ENCODE peak calls at places on chromosomes 6 and 20, in five cellular contexts. X is SHP77, E is RWPE1, N is fibroblast of lung, S is HepG2. C is an unnamed sample.

GRCh38 chr6:170046786-170047626 is 243.9 kb downstream of the DLL1 start:
- DNase-seq in X (no peak), E (no peak), N (peak), S (no peak), C (no peak)

GRCh38 chr20:35731469-35731788 is 10.6 kb downstream of the RBM39 start:
- DNase-seq in X (no peak), E (no peak), N (no peak), S (no peak), C (no peak)

GRCh38 chr6:167350322-167350721 is 25.4 kb downstream of the TTLL2 start:
- DNase-seq in X (no peak), E (no peak), N (no peak), S (no peak), C (no peak)

GRCh38 chr6:159935065-159935464 is 33.8 kb upstream of the IGF2R start:
- DNase-seq in X (no peak), E (no peak), N (no peak), S (no peak), C (no peak)

GRCh38 chr6:12327391-12327790 is 37.2 kb downstream of the EDN1 start:
- DNase-seq in X (no peak), E (peak), N (no peak), S (no peak), C (no peak)

GRCh38 chr20:34493646-34494045 is 22.6 kb upstream of the DYNLRB1 start:
- DNase-seq in X (no peak), E (no peak), N (no peak), S (no peak), C (no peak)

GRCh38 chr20:58457083-58457680 is 58.0 kb downstream of the APCDD1L start:
- DNase-seq in X (no peak), E (peak), N (peak), S (no peak), C (peak)

GRCh38 chr6:41122918-41123317 is 31.2 kb downstream of the TREML1 start:
- DNase-seq in X (no peak), E (no peak), N (no peak), S (no peak), C (no peak)

GRCh38 chr6:14474816-14475215 is 357.2 kb downstream of the CD83 start:
- DNase-seq in X (no peak), E (no peak), N (no peak), S (no peak), C (no peak)

GRCh38 chr6:63525186-63525878 is 46.9 kb upstream of the LOC128125822 start:
- DNase-seq in X (no peak), E (no peak), N (no peak), S (no peak), C (no peak)

GRCh38 chr6:124056884-124057283 is 253.2 kb downstream of the NKAIN2 start:
- DNase-seq in X (peak), E (no peak), N (no peak), S (no peak), C (no peak)

GRCh38 chr6:10048370-10049297 is 366.2 kb downstream of the TFAP2A start:
- DNase-seq in X (no peak), E (no peak), N (no peak), S (no peak), C (no peak)

GRCh38 chr6:49570474-49571079 is 20.1 kb downstream of the C6orf141 start:
- DNase-seq in X (no peak), E (no peak), N (peak), S (peak), C (peak)

GRCh38 chr6:108699290-108700041 is 138.7 kb downstream of the FOXO3 start:
- DNase-seq in X (peak), E (no peak), N (peak), S (no peak), C (peak)

GRCh38 chr6:108565893-108566292 is 5.2 kb downstream of the FOXO3 start:
- DNase-seq in X (no peak), E (no peak), N (peak), S (peak), C (no peak)

GRCh38 chr6:22765015-22765414 is 195.6 kb downstream of the HDGFL1 start:
- DNase-seq in X (no peak), E (no peak), N (peak), S (no peak), C (no peak)

GRCh38 chr20:16601019-16601418 is 27.8 kb upstream of the KIF16B start:
- DNase-seq in X (no peak), E (no peak), N (peak), S (no peak), C (no peak)

GRCh38 chr6:134787261-134787871 is 162.5 kb downstream of the ALDH8A1 start:
- DNase-seq in X (no peak), E (peak), N (peak), S (no peak), C (no peak)

GRCh38 chr6:170082067-170082466 is 208.8 kb downstream of the DLL1 start:
- DNase-seq in X (no peak), E (no peak), N (no peak), S (no peak), C (no peak)

GRCh38 chr6:51855310-51856082 is 231.9 kb downstream of the PKHD1 start:
- DNase-seq in X (peak), E (peak), N (peak), S (peak), C (peak)

GRCh38 chr20:10965936-10966470 is 292.2 kb upstream of the JAG1 start:
- DNase-seq in X (no peak), E (no peak), N (peak), S (no peak), C (no peak)

GRCh38 chr6:169252805-169253189 is 849 bp downstream of the THBS2 start:
- DNase-seq in X (no peak), E (no peak), N (peak), S (no peak), C (no peak)

GRCh38 chr6:14286144-14286543 is 168.6 kb downstream of the CD83 start:
- DNase-seq in X (no peak), E (peak), N (peak), S (no peak), C (no peak)

GRCh38 chr20:45181639-45182038 is 6.9 kb downstream of the PI3 start:
- DNase-seq in X (no peak), E (no peak), N (no peak), S (no peak), C (peak)

GRCh38 chr20:9119776-9120175 is 50.9 kb downstream of the PLCB4 start:
- DNase-seq in X (no peak), E (peak), N (no peak), S (no peak), C (peak)

C was measured in NCI-H82.